ENCODE peak calls at places on chromosome 14, in five cellular contexts. F, M, U, V and J are unnamed samples. For H3K36me3, the result is how much of the 10 kb centered on the place peaks cover.

GRCh38 chr14:24851406-24851805 is 198.5 kb downstream of the STXBP6 start:
- DNase-seq in F (no peak), M (no peak), U (no peak), V (no peak), J (no peak)

GRCh38 chr14:104993306-104993705 is 7.7 kb downstream of the CLBA1 start:
- DNase-seq in F (no peak), M (no peak), U (no peak), V (no peak), J (no peak)

GRCh38 chr14:46432516-46432915 is 219.1 kb downstream of the RPL10L start:
- DNase-seq in F (no peak), M (no peak), U (no peak), V (no peak), J (no peak)

GRCh38 chr14:50821471-50822464 is 9.2 kb downstream of the NIN start:
- DNase-seq in F (no peak), M (peak), U (peak), V (peak), J (peak)

GRCh38 chr14:23578560-23579310 is at the start of gene JPH4:
- DNase-seq in F (no peak), M (no peak), U (no peak), V (no peak), J (no peak)

GRCh38 chr14:89911018-89911919 is 43.3 kb downstream of the EFCAB11 start:
- DNase-seq in F (no peak), M (no peak), U (no peak), V (no peak), J (no peak)

GRCh38 chr14:21985081-21985480 is 311.5 kb upstream of the OR4E1 start:
- DNase-seq in F (no peak), M (no peak), U (no peak), V (no peak), J (no peak)

GRCh38 chr14:50964683-50965390 is 20.6 kb upstream of the PYGL start:
- DNase-seq in F (peak), M (no peak), U (no peak), V (no peak), J (no peak)

GRCh38 chr14:93033983-93034670 is 81.6 kb downstream of the ITPK1 start:
- DNase-seq in F (no peak), M (peak), U (peak), V (no peak), J (peak)

GRCh38 chr14:80315681-80316080 is 104.4 kb upstream of the DIO2 start:
- DNase-seq in F (no peak), M (no peak), U (no peak), V (no peak), J (no peak)

DNA sequence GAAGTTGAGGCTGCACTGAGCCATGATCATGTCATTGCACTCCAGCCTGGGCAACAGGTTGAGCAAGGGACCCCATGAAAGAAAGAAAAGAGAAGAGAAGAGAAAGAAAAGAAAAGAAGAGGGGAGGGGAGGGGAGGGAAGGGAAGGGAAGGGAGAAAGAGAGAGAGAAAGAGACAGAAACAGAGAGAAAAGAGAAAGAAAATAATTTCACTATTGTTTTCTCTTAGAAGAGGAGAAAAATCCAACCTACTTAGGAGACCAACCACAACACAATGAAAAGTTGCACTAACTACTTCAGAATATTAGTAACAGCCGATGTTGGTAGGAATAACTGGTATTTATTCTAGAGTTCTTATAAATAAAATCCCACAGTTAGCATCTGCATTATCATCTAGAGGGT is 9.6 kb downstream of the TRAPPC6B start:
- DNase-seq in F (no peak), M (no peak), U (no peak), V (no peak), J (no peak)
- H3K36me3 ChIP-seq in F (under half), M (under half), U (under half), V (under half), J (under half)

GRCh38 chr14:55052259-55052930 is 948 bp downstream of the MAPK1IP1L start:
- DNase-seq in F (no peak), M (no peak), U (no peak), V (no peak), J (no peak)

GRCh38 chr14:55051426-55052258 is at the start of gene MAPK1IP1L:
- DNase-seq in F (peak), M (peak), U (peak), V (peak), J (peak)

GRCh38 chr14:55053018-55053417 is 1.6 kb downstream of the MAPK1IP1L start:
- DNase-seq in F (no peak), M (no peak), U (no peak), V (no peak), J (no peak)

GRCh38 chr14:55054098-55054497 is 2.7 kb downstream of the MAPK1IP1L start:
- DNase-seq in F (no peak), M (no peak), U (no peak), V (no peak), J (no peak)

GRCh38 chr14:55053500-55053899 is 2.1 kb downstream of the MAPK1IP1L start:
- DNase-seq in F (no peak), M (no peak), U (no peak), V (no peak), J (no peak)
- H3K36me3 ChIP-seq in F (under half), M (under half), U (under half), V (under half), J (under half)

DNA sequence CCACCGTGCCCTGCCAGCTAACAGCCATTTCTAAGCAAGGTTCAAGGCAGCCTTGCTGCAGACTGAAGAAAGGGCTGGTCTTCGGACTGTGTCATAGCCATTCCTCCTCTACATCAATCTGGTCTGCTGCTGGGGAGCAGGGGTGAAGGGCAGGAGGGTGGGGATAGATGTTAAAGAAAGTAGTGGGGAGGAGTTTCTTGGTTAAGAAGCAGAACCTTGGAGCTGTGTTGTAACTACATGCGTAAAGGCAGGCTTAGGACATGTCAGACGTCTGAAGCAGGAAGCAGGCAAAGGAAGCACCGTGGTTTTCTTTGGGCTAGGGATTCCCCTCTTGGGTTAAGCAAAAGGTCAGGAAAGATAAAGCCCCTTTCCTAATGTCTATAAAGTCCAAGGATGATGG is 18.1 kb upstream of the NEK9 start:
- DNase-seq in F (peak), M (no peak), U (no peak), V (no peak), J (no peak)
- H3K36me3 ChIP-seq in F (under half), M (under half), U (under half), V (under half), J (under half)

DNA sequence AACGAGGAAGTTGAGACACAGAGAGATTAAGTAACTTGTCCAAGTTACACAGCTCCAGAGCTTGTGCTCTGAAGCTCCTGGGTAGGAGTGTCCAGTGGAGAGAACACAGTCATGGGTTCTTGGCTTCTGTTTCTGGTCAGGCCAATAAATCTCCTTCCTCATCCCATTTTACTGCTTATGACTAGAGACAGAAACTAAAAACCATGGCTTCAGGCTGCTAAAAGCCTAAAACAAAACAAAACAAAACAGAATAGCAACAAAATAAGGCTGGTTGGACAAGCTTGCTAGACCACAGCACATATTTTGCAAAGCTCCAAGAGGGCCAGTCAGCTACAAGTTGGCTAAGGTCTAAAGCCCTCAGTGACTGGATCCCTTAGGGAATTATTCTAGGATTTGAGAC is 49.9 kb downstream of the PTGER2 start:
- DNase-seq in F (no peak), M (no peak), U (no peak), V (no peak), J (no peak)
- H3K36me3 ChIP-seq in F (under half), M (under half), U (under half), V (under half), J (under half)

GRCh38 chr14:58276208-58276607 is 22.1 kb upstream of the ARID4A start:
- DNase-seq in F (no peak), M (no peak), U (no peak), V (no peak), J (no peak)
- H3K36me3 ChIP-seq in F (under half), M (half or more), U (under half), V (under half), J (under half)

GRCh38 chr14:55803506-55804197 is 223.6 kb downstream of the KTN1 start:
- DNase-seq in F (no peak), M (no peak), U (no peak), V (no peak), J (no peak)

GRCh38 chr14:55800443-55800842 is 220.4 kb downstream of the KTN1 start:
- DNase-seq in F (no peak), M (no peak), U (no peak), V (no peak), J (no peak)

GRCh38 chr14:55799523-55800095 is 219.6 kb downstream of the KTN1 start:
- DNase-seq in F (no peak), M (no peak), U (no peak), V (no peak), J (no peak)

GRCh38 chr14:55802986-55803431 is 223.0 kb downstream of the KTN1 start:
- DNase-seq in F (no peak), M (no peak), U (no peak), V (no peak), J (no peak)

GRCh38 chr14:55801121-55801520 is 221.1 kb downstream of the KTN1 start:
- DNase-seq in F (no peak), M (no peak), U (no peak), V (no peak), J (no peak)
- H3K36me3 ChIP-seq in F (under half), M (under half), U (under half), V (under half), J (under half)

GRCh38 chr14:106055257-106055656 is 528.9 kb downstream of the TMEM121 start:
- DNase-seq in F (no peak), M (no peak), U (no peak), V (no peak), J (no peak)

GRCh38 chr14:106051790-106052189 is 525.4 kb downstream of the TMEM121 start:
- DNase-seq in F (no peak), M (no peak), U (no peak), V (no peak), J (no peak)
- H3K36me3 ChIP-seq in F (under half), M (under half), U (under half), V (under half), J (under half)

DNA sequence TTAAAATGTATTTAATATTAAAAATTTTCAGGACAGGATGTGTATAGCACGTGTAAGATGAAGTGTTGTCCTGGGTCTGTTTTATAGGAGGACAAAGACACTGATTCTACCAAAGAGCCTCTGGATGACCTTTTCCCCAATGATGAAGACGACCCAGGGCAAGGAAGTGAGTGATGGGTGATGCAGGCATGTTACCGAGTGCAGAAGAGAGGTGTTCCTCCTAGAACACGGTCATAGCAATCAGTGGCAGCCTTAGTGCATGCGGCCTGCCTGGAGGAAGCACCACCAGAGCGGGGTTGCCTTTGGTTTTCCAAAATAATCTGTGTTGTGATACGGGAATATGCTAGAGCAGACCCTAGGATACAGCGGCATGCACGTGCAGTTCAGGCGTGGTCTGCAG is 33.0 kb downstream of the KLC1 start:
- DNase-seq in F (no peak), M (no peak), U (no peak), V (no peak), J (no peak)
- H3K36me3 ChIP-seq in F (under half), M (under half), U (under half), V (half or more), J (under half)

GRCh38 chr14:71012888-71013287 is 105.6 kb downstream of the PCNX1 start:
- DNase-seq in F (no peak), M (no peak), U (no peak), V (no peak), J (no peak)

GRCh38 chr14:71011479-71011878 is 104.2 kb downstream of the PCNX1 start:
- DNase-seq in F (no peak), M (no peak), U (no peak), V (no peak), J (peak)

DNA sequence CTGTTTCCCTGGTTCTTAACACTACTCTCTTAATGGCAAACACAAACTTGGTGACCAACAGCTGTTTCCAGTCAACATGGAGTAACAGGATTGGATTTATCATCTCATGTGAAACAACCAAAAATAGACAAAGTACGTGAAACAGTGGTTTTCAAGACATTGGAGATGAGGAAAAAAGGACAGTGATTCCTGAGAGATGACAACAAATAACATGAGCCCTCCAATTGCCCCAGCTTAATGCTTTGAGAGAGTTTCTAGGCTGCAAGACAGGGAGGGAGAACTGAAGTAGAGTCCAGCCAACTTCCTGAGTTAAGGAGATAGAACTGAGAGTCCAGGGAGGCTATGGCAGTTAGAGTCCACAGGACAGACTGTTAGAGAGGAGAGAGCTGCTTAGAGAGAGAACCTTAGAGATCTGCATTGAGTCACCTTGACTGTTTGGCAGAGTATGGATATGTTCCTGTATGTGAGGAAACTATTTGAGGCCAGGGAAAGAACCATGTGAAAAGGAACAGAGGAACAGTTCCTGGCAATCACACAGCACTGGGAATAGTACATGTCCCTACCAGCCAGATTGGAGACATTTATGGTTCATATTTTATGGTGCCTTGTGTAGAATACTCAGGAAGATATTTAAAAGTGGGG is 106.4 kb downstream of the PCNX1 start:
- DNase-seq in F (no peak), M (no peak), U (no peak), V (no peak), J (no peak)
- H3K36me3 ChIP-seq in F (under half), M (under half), U (under half), V (under half), J (under half)

GRCh38 chr14:36524220-36524837 is 4.3 kb upstream of the NKX2-1 start:
- DNase-seq in F (no peak), M (no peak), U (no peak), V (no peak), J (no peak)

GRCh38 chr14:36522972-36523685 is 3.1 kb upstream of the NKX2-1 start:
- DNase-seq in F (no peak), M (no peak), U (no peak), V (no peak), J (no peak)

GRCh38 chr14:36521598-36522345 is 1.7 kb upstream of the NKX2-1 start:
- DNase-seq in F (no peak), M (no peak), U (no peak), V (no peak), J (no peak)

GRCh38 chr14:36520601-36521525 is 831 bp upstream of the NKX2-1 start:
- DNase-seq in F (no peak), M (no peak), U (no peak), V (no peak), J (no peak)

DNA sequence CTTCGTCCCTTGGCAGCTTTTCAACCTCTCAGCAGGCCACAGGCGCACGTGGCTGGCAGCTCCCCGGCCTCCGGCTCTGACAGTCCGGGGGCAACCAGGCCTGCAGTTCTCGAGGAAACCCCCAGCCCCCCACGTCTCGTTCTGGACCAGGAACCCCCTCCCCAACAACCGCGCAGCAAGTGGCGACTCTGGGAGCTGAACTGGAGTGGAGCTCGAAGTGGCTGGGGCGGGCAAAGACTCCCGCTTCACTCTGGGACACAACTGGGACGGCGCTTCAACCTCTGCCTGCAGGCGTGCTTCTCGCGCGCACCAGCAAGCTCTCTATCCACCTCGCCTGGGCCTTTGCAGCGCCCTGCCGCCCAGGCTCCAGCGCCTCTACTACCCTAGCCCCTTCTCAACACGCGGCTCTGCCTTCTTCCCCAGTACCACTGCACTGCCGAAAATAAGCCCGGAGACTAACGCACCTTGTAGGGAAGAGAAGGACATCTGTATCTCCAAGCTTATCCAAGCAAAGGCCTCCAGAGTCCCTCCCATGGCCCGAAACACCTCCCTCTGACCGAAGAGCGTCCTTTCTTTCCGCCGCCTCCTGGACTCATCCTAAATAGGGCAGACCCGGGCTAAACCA is 2.4 kb upstream of the NKX2-1 start:
- DNase-seq in F (no peak), M (no peak), U (no peak), V (no peak), J (no peak)
- H3K36me3 ChIP-seq in F (under half), M (under half), U (under half), V (under half), J (under half)